ENCODE peak calls at places on chromosomes 4 and X, in seven cellular contexts. One of them, this sample, is unnamed.

GRCh38 chr4:181959121-181959520 is 284.1 kb upstream of the TENM3 start:
- DNase-seq in CD8-positive, alpha-beta T cell: no peak
- DNase-seq in IMR-90: peak
- DNase-seq in NB4: no peak
- DNase-seq in NT2/D1: no peak
- DNase-seq in mesendoderm: peak
- DNase-seq in fibroblast of pulmonary artery: peak
- DNase-seq in this sample: peak

GRCh38 chrX:78075787-78076389 is 28.2 kb upstream of the PGK1 start:
- DNase-seq in CD8-positive, alpha-beta T cell: no peak
- DNase-seq in IMR-90: no peak
- DNase-seq in NB4: no peak
- DNase-seq in NT2/D1: no peak
- DNase-seq in mesendoderm: no peak
- DNase-seq in fibroblast of pulmonary artery: no peak
- DNase-seq in this sample: no peak

GRCh38 chr4:177267911-177268310 is 41.8 kb upstream of the NEIL3 start:
- DNase-seq in CD8-positive, alpha-beta T cell: no peak
- DNase-seq in IMR-90: no peak
- DNase-seq in NB4: peak
- DNase-seq in NT2/D1: no peak
- DNase-seq in mesendoderm: no peak
- DNase-seq in fibroblast of pulmonary artery: no peak
- DNase-seq in this sample: no peak

GRCh38 chr4:132101526-132101925 is 1047.6 kb upstream of the PCDH10 start:
- DNase-seq in CD8-positive, alpha-beta T cell: no peak
- DNase-seq in IMR-90: peak
- DNase-seq in NB4: no peak
- DNase-seq in NT2/D1: no peak
- DNase-seq in mesendoderm: peak
- DNase-seq in fibroblast of pulmonary artery: peak
- DNase-seq in this sample: peak

GRCh38 chrX:136689441-136689840 is 41.5 kb downstream of the CD40LG start:
- DNase-seq in CD8-positive, alpha-beta T cell: peak
- DNase-seq in IMR-90: peak
- DNase-seq in NB4: no peak
- DNase-seq in NT2/D1: peak
- DNase-seq in mesendoderm: peak
- DNase-seq in fibroblast of pulmonary artery: peak
- DNase-seq in this sample: peak

GRCh38 chrX:17464196-17464595 is 89.2 kb downstream of the NHS start:
- DNase-seq in CD8-positive, alpha-beta T cell: no peak
- DNase-seq in IMR-90: peak
- DNase-seq in NB4: no peak
- DNase-seq in NT2/D1: peak
- DNase-seq in mesendoderm: peak
- DNase-seq in fibroblast of pulmonary artery: no peak
- DNase-seq in this sample: peak

GRCh38 chrX:22164770-22165388 is 107.8 kb upstream of the CBLL2 start:
- DNase-seq in CD8-positive, alpha-beta T cell: no peak
- DNase-seq in IMR-90: peak
- DNase-seq in NB4: no peak
- DNase-seq in NT2/D1: no peak
- DNase-seq in mesendoderm: no peak
- DNase-seq in fibroblast of pulmonary artery: no peak
- DNase-seq in this sample: peak

GRCh38 chrX:45009371-45010000 is 136.5 kb downstream of the KDM6A start:
- DNase-seq in CD8-positive, alpha-beta T cell: no peak
- DNase-seq in IMR-90: peak
- DNase-seq in NB4: no peak
- DNase-seq in NT2/D1: no peak
- DNase-seq in mesendoderm: peak
- DNase-seq in fibroblast of pulmonary artery: peak
- DNase-seq in this sample: peak

GRCh38 chr4:87819281-87819919 is 13.4 kb upstream of the MEPE start:
- DNase-seq in CD8-positive, alpha-beta T cell: no peak
- DNase-seq in IMR-90: peak
- DNase-seq in NB4: no peak
- DNase-seq in NT2/D1: peak
- DNase-seq in mesendoderm: peak
- DNase-seq in fibroblast of pulmonary artery: peak
- DNase-seq in this sample: peak

GRCh38 chrX:18377802-18378201 is 23.3 kb upstream of the SCML2 start:
- DNase-seq in CD8-positive, alpha-beta T cell: peak
- DNase-seq in IMR-90: peak
- DNase-seq in NB4: peak
- DNase-seq in NT2/D1: peak
- DNase-seq in mesendoderm: peak
- DNase-seq in fibroblast of pulmonary artery: peak
- DNase-seq in this sample: no peak

GRCh38 chrX:41733939-41734338 is 10.0 kb downstream of the GPR82 start:
- DNase-seq in CD8-positive, alpha-beta T cell: peak
- DNase-seq in IMR-90: no peak
- DNase-seq in NB4: no peak
- DNase-seq in NT2/D1: no peak
- DNase-seq in mesendoderm: no peak
- DNase-seq in fibroblast of pulmonary artery: no peak
- DNase-seq in this sample: no peak

GRCh38 chrX:135535077-135535630 is 14.7 kb downstream of the INTS6L start:
- DNase-seq in CD8-positive, alpha-beta T cell: no peak
- DNase-seq in IMR-90: no peak
- DNase-seq in NB4: no peak
- DNase-seq in NT2/D1: no peak
- DNase-seq in mesendoderm: no peak
- DNase-seq in fibroblast of pulmonary artery: no peak
- DNase-seq in this sample: no peak

GRCh38 chrX:101410461-101410860 is 2.4 kb downstream of the HNRNPH2 start:
- DNase-seq in CD8-positive, alpha-beta T cell: no peak
- DNase-seq in IMR-90: no peak
- DNase-seq in NB4: no peak
- DNase-seq in NT2/D1: no peak
- DNase-seq in mesendoderm: peak
- DNase-seq in fibroblast of pulmonary artery: no peak
- DNase-seq in this sample: no peak

GRCh38 chrX:69152398-69152797 is 12.9 kb downstream of the PJA1 start:
- DNase-seq in CD8-positive, alpha-beta T cell: no peak
- DNase-seq in IMR-90: no peak
- DNase-seq in NB4: peak
- DNase-seq in NT2/D1: no peak
- DNase-seq in mesendoderm: no peak
- DNase-seq in fibroblast of pulmonary artery: no peak
- DNase-seq in this sample: peak

GRCh38 chr4:25862411-25863346 is at the start of gene SEL1L3:
- DNase-seq in CD8-positive, alpha-beta T cell: peak
- DNase-seq in IMR-90: no peak
- DNase-seq in NB4: peak
- DNase-seq in NT2/D1: no peak
- DNase-seq in mesendoderm: no peak
- DNase-seq in fibroblast of pulmonary artery: no peak
- DNase-seq in this sample: no peak

GRCh38 chr4:87707279-87707918 is 57.3 kb downstream of the DMP1 start:
- DNase-seq in CD8-positive, alpha-beta T cell: no peak
- DNase-seq in IMR-90: no peak
- DNase-seq in NB4: peak
- DNase-seq in NT2/D1: no peak
- DNase-seq in mesendoderm: peak
- DNase-seq in fibroblast of pulmonary artery: no peak
- DNase-seq in this sample: no peak

GRCh38 chr4:105966046-105966445 is 70.8 kb downstream of the NPNT start:
- DNase-seq in CD8-positive, alpha-beta T cell: no peak
- DNase-seq in IMR-90: peak
- DNase-seq in NB4: no peak
- DNase-seq in NT2/D1: no peak
- DNase-seq in mesendoderm: no peak
- DNase-seq in fibroblast of pulmonary artery: peak
- DNase-seq in this sample: peak

GRCh38 chrX:32116047-32116446 is 1044.2 kb upstream of the FTHL17 start:
- DNase-seq in CD8-positive, alpha-beta T cell: no peak
- DNase-seq in IMR-90: no peak
- DNase-seq in NB4: peak
- DNase-seq in NT2/D1: no peak
- DNase-seq in mesendoderm: peak
- DNase-seq in fibroblast of pulmonary artery: no peak
- DNase-seq in this sample: no peak

GRCh38 chr4:116839826-116840225 is 245.6 kb downstream of the TRAM1L1 start:
- DNase-seq in CD8-positive, alpha-beta T cell: no peak
- DNase-seq in IMR-90: no peak
- DNase-seq in NB4: peak
- DNase-seq in NT2/D1: no peak
- DNase-seq in mesendoderm: no peak
- DNase-seq in fibroblast of pulmonary artery: peak
- DNase-seq in this sample: no peak
- H3K4me3 ChIP-seq in CD8-positive, alpha-beta T cell: no peak
- H3K4me3 ChIP-seq in IMR-90: no peak
- H3K4me3 ChIP-seq in NB4: no peak
- H3K4me3 ChIP-seq in NT2/D1: no peak
- H3K4me3 ChIP-seq in mesendoderm: no peak
- H3K4me3 ChIP-seq in fibroblast of pulmonary artery: no peak
- H3K4me3 ChIP-seq in this sample: no peak

GRCh38 chrX:107630031-107630689 is 1.9 kb downstream of the PRPS1 start:
- DNase-seq in CD8-positive, alpha-beta T cell: no peak
- DNase-seq in IMR-90: no peak
- DNase-seq in NB4: no peak
- DNase-seq in NT2/D1: no peak
- DNase-seq in mesendoderm: peak
- DNase-seq in fibroblast of pulmonary artery: no peak
- DNase-seq in this sample: no peak
- H3K4me3 ChIP-seq in CD8-positive, alpha-beta T cell: peak
- H3K4me3 ChIP-seq in IMR-90: peak
- H3K4me3 ChIP-seq in NB4: peak
- H3K4me3 ChIP-seq in NT2/D1: peak
- H3K4me3 ChIP-seq in mesendoderm: no peak
- H3K4me3 ChIP-seq in fibroblast of pulmonary artery: peak
- H3K4me3 ChIP-seq in this sample: peak

GRCh38 chr4:56410247-56410646 is 23.0 kb upstream of the AASDH start:
- DNase-seq in CD8-positive, alpha-beta T cell: no peak
- DNase-seq in IMR-90: peak
- DNase-seq in NB4: peak
- DNase-seq in NT2/D1: peak
- DNase-seq in mesendoderm: peak
- DNase-seq in fibroblast of pulmonary artery: peak
- DNase-seq in this sample: peak
- H3K4me3 ChIP-seq in CD8-positive, alpha-beta T cell: no peak
- H3K4me3 ChIP-seq in IMR-90: peak
- H3K4me3 ChIP-seq in NB4: no peak
- H3K4me3 ChIP-seq in NT2/D1: no peak
- H3K4me3 ChIP-seq in mesendoderm: no peak
- H3K4me3 ChIP-seq in fibroblast of pulmonary artery: peak
- H3K4me3 ChIP-seq in this sample: peak

DNA sequence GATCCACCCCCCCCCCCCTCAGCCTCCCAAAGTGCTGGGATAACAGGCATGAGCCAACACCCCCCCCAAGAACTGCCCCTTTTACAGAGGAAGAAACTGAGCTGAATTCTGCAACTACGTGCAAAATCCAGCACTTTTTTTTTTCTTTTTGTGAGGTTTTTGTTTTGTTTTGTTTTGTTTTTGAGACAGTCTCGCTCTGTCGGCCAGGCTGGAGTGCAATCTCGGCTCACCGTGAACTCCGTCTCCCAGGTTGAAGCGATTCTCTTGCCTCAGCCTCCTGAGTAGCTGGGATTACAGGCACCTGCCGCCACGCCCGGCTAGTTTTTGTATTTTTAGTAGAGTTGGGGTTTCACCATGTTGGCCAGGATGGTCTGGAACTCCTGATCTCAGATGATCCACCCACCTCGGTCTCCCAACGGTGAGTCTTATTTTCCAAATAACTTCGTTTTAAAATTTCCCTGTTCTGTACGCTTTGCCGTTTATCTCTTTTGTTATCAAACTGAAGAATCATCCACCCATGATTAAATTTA is 4.9 kb downstream of the CRLF2 start:
- DNase-seq in CD8-positive, alpha-beta T cell: no peak
- DNase-seq in IMR-90: no peak
- DNase-seq in NB4: no peak
- DNase-seq in NT2/D1: no peak
- DNase-seq in mesendoderm: no peak
- DNase-seq in fibroblast of pulmonary artery: no peak
- DNase-seq in this sample: no peak
- H3K4me3 ChIP-seq in CD8-positive, alpha-beta T cell: no peak
- H3K4me3 ChIP-seq in IMR-90: no peak
- H3K4me3 ChIP-seq in NB4: no peak
- H3K4me3 ChIP-seq in NT2/D1: no peak
- H3K4me3 ChIP-seq in mesendoderm: no peak
- H3K4me3 ChIP-seq in fibroblast of pulmonary artery: no peak
- H3K4me3 ChIP-seq in this sample: no peak

GRCh38 chr4:67535280-67535840 is 9.9 kb downstream of the CENPC start:
- DNase-seq in CD8-positive, alpha-beta T cell: no peak
- DNase-seq in IMR-90: no peak
- DNase-seq in NB4: no peak
- DNase-seq in NT2/D1: no peak
- DNase-seq in mesendoderm: no peak
- DNase-seq in fibroblast of pulmonary artery: no peak
- DNase-seq in this sample: no peak
- H3K4me3 ChIP-seq in CD8-positive, alpha-beta T cell: no peak
- H3K4me3 ChIP-seq in IMR-90: no peak
- H3K4me3 ChIP-seq in NB4: no peak
- H3K4me3 ChIP-seq in NT2/D1: no peak
- H3K4me3 ChIP-seq in mesendoderm: no peak
- H3K4me3 ChIP-seq in fibroblast of pulmonary artery: no peak
- H3K4me3 ChIP-seq in this sample: no peak

DNA sequence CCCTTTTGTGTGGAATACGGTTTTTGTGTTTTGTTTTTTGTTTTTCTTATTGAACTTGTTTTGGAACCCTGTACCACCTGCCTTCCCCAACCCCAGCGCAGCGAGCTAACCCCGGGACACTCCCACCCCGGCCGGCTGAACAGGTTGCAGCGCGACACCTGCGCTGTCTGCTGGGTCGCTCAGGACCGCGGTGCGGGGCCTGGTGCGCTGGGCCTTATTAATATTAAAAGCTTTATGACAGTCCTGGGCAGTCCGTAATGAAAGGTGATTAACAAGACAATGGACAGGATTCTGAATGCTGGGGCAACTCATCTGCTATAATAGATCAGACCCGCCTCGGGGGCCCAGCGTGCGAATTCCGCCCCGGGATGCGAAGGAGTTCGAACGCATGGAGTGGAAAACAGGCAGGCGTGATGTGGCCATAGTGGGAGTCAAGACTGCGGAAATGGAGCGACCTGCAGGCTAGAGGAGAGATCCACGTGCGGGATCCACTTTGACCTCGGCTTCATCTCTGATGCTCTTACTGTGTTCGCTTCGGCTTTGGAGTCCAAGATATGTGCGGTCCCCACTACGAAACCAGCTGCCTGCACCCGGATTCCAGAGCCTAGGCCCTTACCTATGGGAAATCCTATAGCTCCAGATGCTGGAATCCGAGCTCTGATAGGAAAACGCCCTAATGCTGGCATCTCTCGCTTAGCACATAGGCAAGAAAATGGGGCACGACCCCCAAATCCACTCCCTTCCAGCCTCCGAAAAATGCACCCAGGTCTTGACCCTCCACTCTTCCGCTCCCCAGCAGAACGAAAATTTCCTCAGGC is 69.0 kb upstream of the TMEM33 start:
- DNase-seq in CD8-positive, alpha-beta T cell: no peak
- DNase-seq in IMR-90: no peak
- DNase-seq in NB4: peak
- DNase-seq in NT2/D1: no peak
- DNase-seq in mesendoderm: no peak
- DNase-seq in fibroblast of pulmonary artery: no peak
- DNase-seq in this sample: no peak
- H3K4me3 ChIP-seq in CD8-positive, alpha-beta T cell: no peak
- H3K4me3 ChIP-seq in IMR-90: no peak
- H3K4me3 ChIP-seq in NB4: peak
- H3K4me3 ChIP-seq in NT2/D1: peak
- H3K4me3 ChIP-seq in mesendoderm: no peak
- H3K4me3 ChIP-seq in fibroblast of pulmonary artery: no peak
- H3K4me3 ChIP-seq in this sample: no peak

GRCh38 chrX:40172980-40173661 is 75.4 kb upstream of the BCOR start:
- DNase-seq in CD8-positive, alpha-beta T cell: no peak
- DNase-seq in IMR-90: no peak
- DNase-seq in NB4: no peak
- DNase-seq in NT2/D1: no peak
- DNase-seq in mesendoderm: no peak
- DNase-seq in fibroblast of pulmonary artery: no peak
- DNase-seq in this sample: no peak
- H3K4me3 ChIP-seq in CD8-positive, alpha-beta T cell: peak
- H3K4me3 ChIP-seq in IMR-90: no peak
- H3K4me3 ChIP-seq in NB4: peak
- H3K4me3 ChIP-seq in NT2/D1: peak
- H3K4me3 ChIP-seq in mesendoderm: no peak
- H3K4me3 ChIP-seq in fibroblast of pulmonary artery: no peak
- H3K4me3 ChIP-seq in this sample: no peak